ENCODE peak calls at places on chromosomes 6 and 20, in nine cellular contexts. One of them, this sample, is unnamed.

GRCh38 chr20:2671977-2672376 is 8.0 kb upstream of the IDH3B start:
- DNase-seq in SJSA1: no peak
- DNase-seq in psoas muscle: no peak
- DNase-seq in adrenal gland: no peak
- DNase-seq in mesenchymal stem cell: no peak
- DNase-seq in brain microvascular endothelial cell: no peak
- DNase-seq in heart right ventricle: no peak
- DNase-seq in aorta: peak
- DNase-seq in uterus: no peak
- DNase-seq in this sample: no peak

GRCh38 chr20:48166082-48166835 is 381.0 kb upstream of the SULF2 start:
- DNase-seq in adrenal gland: no peak
- DNase-seq in uterus: no peak
- DNase-seq in brain microvascular endothelial cell: no peak
- DNase-seq in mesenchymal stem cell: no peak
- DNase-seq in heart right ventricle: no peak
- DNase-seq in SJSA1: no peak
- DNase-seq in aorta: no peak
- DNase-seq in psoas muscle: no peak
- DNase-seq in this sample: no peak

GRCh38 chr6:47343631-47344421 is 34.1 kb upstream of the TNFRSF21 start:
- DNase-seq in aorta: no peak
- DNase-seq in heart right ventricle: no peak
- DNase-seq in uterus: no peak
- DNase-seq in mesenchymal stem cell: no peak
- DNase-seq in SJSA1: no peak
- DNase-seq in brain microvascular endothelial cell: no peak
- DNase-seq in psoas muscle: no peak
- DNase-seq in adrenal gland: peak
- DNase-seq in this sample: no peak

GRCh38 chr6:117918454-117918853 is 11.4 kb downstream of the SLC35F1 start:
- DNase-seq in heart right ventricle: no peak
- DNase-seq in psoas muscle: no peak
- DNase-seq in mesenchymal stem cell: no peak
- DNase-seq in brain microvascular endothelial cell: no peak
- DNase-seq in SJSA1: no peak
- DNase-seq in adrenal gland: no peak
- DNase-seq in aorta: no peak
- DNase-seq in uterus: no peak
- DNase-seq in this sample: no peak

GRCh38 chr6:42022755-42023384 is 27.5 kb upstream of the TAF8 start:
- DNase-seq in mesenchymal stem cell: no peak
- DNase-seq in uterus: no peak
- DNase-seq in adrenal gland: no peak
- DNase-seq in aorta: peak
- DNase-seq in brain microvascular endothelial cell: no peak
- DNase-seq in SJSA1: no peak
- DNase-seq in psoas muscle: no peak
- DNase-seq in heart right ventricle: no peak
- DNase-seq in this sample: no peak

GRCh38 chr6:113137411-113137810 is 719.7 kb upstream of the MARCKS start:
- DNase-seq in SJSA1: no peak
- DNase-seq in brain microvascular endothelial cell: no peak
- DNase-seq in heart right ventricle: peak
- DNase-seq in mesenchymal stem cell: no peak
- DNase-seq in aorta: peak
- DNase-seq in uterus: peak
- DNase-seq in adrenal gland: peak
- DNase-seq in psoas muscle: peak
- DNase-seq in this sample: peak

GRCh38 chr20:46828471-46828870 is 66.2 kb upstream of the EYA2 start:
- DNase-seq in mesenchymal stem cell: no peak
- DNase-seq in uterus: no peak
- DNase-seq in SJSA1: no peak
- DNase-seq in aorta: no peak
- DNase-seq in brain microvascular endothelial cell: peak
- DNase-seq in psoas muscle: no peak
- DNase-seq in adrenal gland: no peak
- DNase-seq in heart right ventricle: no peak
- DNase-seq in this sample: no peak

GRCh38 chr6:35601331-35602132 is 87.2 kb downstream of the FKBP5 start:
- DNase-seq in SJSA1: peak
- DNase-seq in aorta: no peak
- DNase-seq in uterus: peak
- DNase-seq in mesenchymal stem cell: peak
- DNase-seq in heart right ventricle: peak
- DNase-seq in brain microvascular endothelial cell: peak
- DNase-seq in psoas muscle: peak
- DNase-seq in adrenal gland: peak
- DNase-seq in this sample: no peak

GRCh38 chr6:151119823-151120524 is 119.8 kb upstream of the AKAP12 start:
- DNase-seq in aorta: peak
- DNase-seq in psoas muscle: no peak
- DNase-seq in SJSA1: no peak
- DNase-seq in brain microvascular endothelial cell: no peak
- DNase-seq in adrenal gland: no peak
- DNase-seq in uterus: no peak
- DNase-seq in mesenchymal stem cell: no peak
- DNase-seq in heart right ventricle: no peak
- DNase-seq in this sample: no peak

GRCh38 chr20:43508106-43508505 is 609 bp downstream of the L3MBTL1 start:
- DNase-seq in mesenchymal stem cell: no peak
- DNase-seq in psoas muscle: no peak
- DNase-seq in aorta: peak
- DNase-seq in uterus: no peak
- DNase-seq in brain microvascular endothelial cell: no peak
- DNase-seq in SJSA1: no peak
- DNase-seq in adrenal gland: no peak
- DNase-seq in heart right ventricle: no peak
- DNase-seq in this sample: no peak

DNA sequence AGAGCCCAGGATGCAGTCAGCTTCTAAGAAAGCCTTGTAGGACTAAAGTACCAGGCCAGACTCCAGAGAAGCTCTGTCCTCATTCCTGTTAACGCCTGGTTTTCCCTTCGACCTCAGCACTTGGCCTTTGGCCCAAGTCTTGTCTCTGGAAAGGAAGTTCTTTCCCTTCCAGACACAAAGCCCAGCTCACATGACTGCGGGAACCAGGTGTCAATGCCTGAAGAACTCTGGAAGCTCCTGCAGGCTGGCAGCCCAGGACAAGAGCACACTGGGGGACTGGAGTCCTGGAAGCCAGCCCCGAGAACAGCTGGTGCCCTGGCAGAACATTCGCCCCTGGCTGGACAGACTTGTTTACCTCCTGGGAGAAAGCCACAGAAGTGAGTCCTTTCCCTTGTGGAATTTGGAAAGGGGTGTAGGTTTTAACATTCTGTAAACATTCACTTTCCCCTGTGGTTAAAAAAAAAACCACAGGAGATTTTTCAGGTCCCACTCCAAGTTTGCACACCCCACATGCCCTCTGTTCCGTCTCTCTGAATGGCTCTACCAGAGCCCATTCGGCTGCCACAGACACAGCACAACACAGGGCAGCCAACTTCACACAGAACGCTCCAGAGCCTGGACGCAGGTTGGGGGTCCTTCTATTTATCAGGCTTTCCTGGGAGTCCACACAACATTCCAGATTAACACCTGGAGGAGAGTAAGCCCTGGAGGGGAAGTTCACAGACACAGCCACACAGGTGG is 18.1 kb downstream of the ACSS1 start:
- DNase-seq in adrenal gland: peak
- DNase-seq in uterus: peak
- DNase-seq in brain microvascular endothelial cell: no peak
- DNase-seq in heart right ventricle: peak
- DNase-seq in aorta: peak
- DNase-seq in SJSA1: no peak
- DNase-seq in psoas muscle: peak
- DNase-seq in mesenchymal stem cell: peak
- DNase-seq in this sample: peak
- H3K27ac ChIP-seq in adrenal gland: no peak
- H3K27ac ChIP-seq in uterus: peak
- H3K27ac ChIP-seq in brain microvascular endothelial cell: no peak
- H3K27ac ChIP-seq in heart right ventricle: peak
- H3K27ac ChIP-seq in aorta: peak
- H3K27ac ChIP-seq in SJSA1: no peak
- H3K27ac ChIP-seq in psoas muscle: peak
- H3K27ac ChIP-seq in mesenchymal stem cell: no peak
- H3K27ac ChIP-seq in this sample: peak

GRCh38 chr20:50743087-50743486 is 11.7 kb downstream of the PARD6B start:
- DNase-seq in psoas muscle: no peak
- DNase-seq in SJSA1: no peak
- DNase-seq in adrenal gland: no peak
- DNase-seq in heart right ventricle: no peak
- DNase-seq in uterus: no peak
- DNase-seq in brain microvascular endothelial cell: no peak
- DNase-seq in mesenchymal stem cell: no peak
- DNase-seq in aorta: no peak
- DNase-seq in this sample: no peak
- H3K27ac ChIP-seq in psoas muscle: peak
- H3K27ac ChIP-seq in SJSA1: no peak
- H3K27ac ChIP-seq in adrenal gland: no peak
- H3K27ac ChIP-seq in heart right ventricle: peak
- H3K27ac ChIP-seq in uterus: peak
- H3K27ac ChIP-seq in brain microvascular endothelial cell: no peak
- H3K27ac ChIP-seq in mesenchymal stem cell: peak
- H3K27ac ChIP-seq in aorta: no peak
- H3K27ac ChIP-seq in this sample: no peak

DNA sequence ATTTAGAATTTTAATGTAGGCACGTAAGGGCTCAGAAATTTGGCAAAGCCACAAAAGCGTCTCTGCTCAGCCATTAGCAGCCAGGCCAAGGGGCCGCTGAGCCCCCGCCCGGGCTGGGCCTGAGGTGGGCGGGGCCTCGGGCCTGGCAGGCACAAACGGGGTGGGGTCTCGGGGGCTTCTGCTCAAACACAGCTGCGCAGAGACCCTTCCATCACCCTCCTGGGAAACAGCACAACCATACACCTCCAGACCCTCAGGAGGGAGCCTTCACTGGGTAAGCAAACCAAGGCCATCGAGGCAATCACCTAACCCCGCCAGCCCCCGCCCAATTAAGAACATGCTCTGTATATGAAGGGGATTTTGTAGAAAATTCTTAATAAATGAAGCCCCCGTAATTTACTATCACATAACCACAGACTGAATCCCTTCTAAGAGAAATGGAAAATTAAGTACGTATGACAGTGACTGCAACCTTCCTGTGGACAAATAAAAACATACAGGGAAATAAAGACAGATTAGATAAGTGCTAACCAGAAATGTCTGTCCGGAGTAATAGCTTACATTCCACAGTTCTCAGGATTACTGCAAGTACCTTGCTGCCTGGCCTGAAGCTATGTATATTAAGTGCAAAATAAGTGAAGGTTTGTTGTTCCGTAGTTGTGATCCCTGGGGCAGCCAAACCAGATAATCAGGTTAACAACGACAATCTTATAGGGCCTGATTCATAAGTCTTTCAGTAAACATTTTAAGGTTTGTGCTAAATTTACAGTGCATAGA is 3.0 kb downstream of the NEDD9 start:
- DNase-seq in adrenal gland: no peak
- DNase-seq in aorta: no peak
- DNase-seq in psoas muscle: no peak
- DNase-seq in heart right ventricle: no peak
- DNase-seq in mesenchymal stem cell: no peak
- DNase-seq in uterus: no peak
- DNase-seq in brain microvascular endothelial cell: no peak
- DNase-seq in SJSA1: no peak
- DNase-seq in this sample: no peak
- H3K27ac ChIP-seq in adrenal gland: no peak
- H3K27ac ChIP-seq in aorta: peak
- H3K27ac ChIP-seq in psoas muscle: peak
- H3K27ac ChIP-seq in heart right ventricle: peak
- H3K27ac ChIP-seq in mesenchymal stem cell: peak
- H3K27ac ChIP-seq in uterus: peak
- H3K27ac ChIP-seq in brain microvascular endothelial cell: no peak
- H3K27ac ChIP-seq in SJSA1: no peak
- H3K27ac ChIP-seq in this sample: peak

GRCh38 chr6:83044211-83044768 is 21.4 kb downstream of the UBE3D start:
- DNase-seq in mesenchymal stem cell: peak
- DNase-seq in psoas muscle: no peak
- DNase-seq in heart right ventricle: no peak
- DNase-seq in SJSA1: no peak
- DNase-seq in aorta: no peak
- DNase-seq in adrenal gland: no peak
- DNase-seq in brain microvascular endothelial cell: no peak
- DNase-seq in uterus: no peak
- DNase-seq in this sample: no peak
- H3K27ac ChIP-seq in mesenchymal stem cell: no peak
- H3K27ac ChIP-seq in psoas muscle: no peak
- H3K27ac ChIP-seq in heart right ventricle: no peak
- H3K27ac ChIP-seq in SJSA1: no peak
- H3K27ac ChIP-seq in aorta: no peak
- H3K27ac ChIP-seq in adrenal gland: no peak
- H3K27ac ChIP-seq in brain microvascular endothelial cell: no peak
- H3K27ac ChIP-seq in uterus: no peak
- H3K27ac ChIP-seq in this sample: no peak

DNA sequence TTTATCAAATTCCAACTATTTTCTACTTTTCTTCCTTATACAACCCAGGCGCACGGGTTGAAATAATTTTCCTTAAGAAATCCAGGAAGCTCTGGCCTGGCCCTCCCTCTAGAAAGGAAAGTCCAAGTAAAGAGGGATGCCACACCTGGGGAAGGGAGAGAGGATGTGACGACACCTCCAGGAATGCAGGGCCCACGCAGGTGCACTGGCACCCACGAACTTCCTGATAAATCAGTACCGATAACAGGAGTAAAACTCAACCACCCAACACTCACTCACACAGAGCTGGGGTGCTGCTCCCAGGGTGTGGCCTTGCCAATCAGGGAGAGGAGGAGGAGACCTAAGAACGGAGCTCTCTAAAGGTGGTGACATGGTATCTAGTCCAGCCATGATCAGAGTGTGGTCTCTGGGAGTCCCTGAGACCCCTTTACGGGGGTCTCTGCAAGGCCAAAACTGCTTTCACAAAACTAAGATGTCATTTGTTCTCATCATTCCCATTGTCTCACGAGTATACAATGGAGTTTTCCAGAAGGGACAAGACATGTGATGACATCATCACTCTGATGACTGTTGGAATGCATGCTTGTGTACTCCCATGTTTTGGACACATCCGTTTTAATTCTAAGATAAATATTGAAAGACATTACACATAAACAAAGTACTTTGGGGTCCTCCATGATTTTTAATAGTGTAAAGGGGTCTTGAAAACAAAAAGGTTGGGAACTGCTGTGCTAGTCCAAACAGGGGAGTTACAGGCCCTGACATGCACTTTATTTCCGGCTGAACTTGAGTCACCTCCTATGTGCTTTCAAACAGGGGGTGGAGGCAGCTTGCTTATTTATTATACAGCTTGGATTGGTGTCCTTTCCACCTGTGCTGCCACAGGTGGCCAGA is 2.2 kb upstream of the PARD6B start:
- DNase-seq in uterus: no peak
- DNase-seq in aorta: no peak
- DNase-seq in heart right ventricle: no peak
- DNase-seq in SJSA1: no peak
- DNase-seq in adrenal gland: no peak
- DNase-seq in mesenchymal stem cell: peak
- DNase-seq in psoas muscle: no peak
- DNase-seq in brain microvascular endothelial cell: no peak
- DNase-seq in this sample: no peak
- H3K27ac ChIP-seq in uterus: peak
- H3K27ac ChIP-seq in aorta: no peak
- H3K27ac ChIP-seq in heart right ventricle: no peak
- H3K27ac ChIP-seq in SJSA1: no peak
- H3K27ac ChIP-seq in adrenal gland: no peak
- H3K27ac ChIP-seq in mesenchymal stem cell: peak
- H3K27ac ChIP-seq in psoas muscle: no peak
- H3K27ac ChIP-seq in brain microvascular endothelial cell: no peak
- H3K27ac ChIP-seq in this sample: no peak

GRCh38 chr6:37515712-37516075 is 16.0 kb upstream of the CCDC167 start:
- DNase-seq in adrenal gland: no peak
- DNase-seq in uterus: no peak
- DNase-seq in heart right ventricle: no peak
- DNase-seq in psoas muscle: no peak
- DNase-seq in brain microvascular endothelial cell: no peak
- DNase-seq in aorta: no peak
- DNase-seq in mesenchymal stem cell: no peak
- DNase-seq in SJSA1: no peak
- DNase-seq in this sample: no peak
- H3K27ac ChIP-seq in adrenal gland: no peak
- H3K27ac ChIP-seq in uterus: no peak
- H3K27ac ChIP-seq in heart right ventricle: peak
- H3K27ac ChIP-seq in psoas muscle: no peak
- H3K27ac ChIP-seq in brain microvascular endothelial cell: no peak
- H3K27ac ChIP-seq in aorta: no peak
- H3K27ac ChIP-seq in mesenchymal stem cell: no peak
- H3K27ac ChIP-seq in SJSA1: no peak
- H3K27ac ChIP-seq in this sample: no peak